ENCODE peak calls at places on chromosomes 2 and 18, in four cellular contexts. S is astrocyte of the spinal cord, Q is H1, O is left ventricle myocardium inferior. J is an unnamed sample.
A peak's percentile ranks its signal among the peaks of the same experiment; 100 is the strongest.

GRCh38 chr2:71548589-71549485 is 95.5 kb downstream of the DYSF start:
- DNase-seq in O (peak; percentile 65), Q (peak; percentile 88), S (peak; percentile 39), J (no peak)

GRCh38 chr2:9836517-9836916 is 6.8 kb upstream of the TAF1B start:
- DNase-seq in Q (no peak), S (no peak), O (no peak), J (no peak)

GRCh38 chr2:101114815-101115214 is 36.4 kb downstream of the TBC1D8 start:
- DNase-seq in O (no peak), S (no peak), Q (no peak), J (no peak)

GRCh38 chr18:8984131-8984670 is 118.3 kb upstream of the NDUFV2 start:
- DNase-seq in S (no peak), O (no peak), Q (no peak), J (no peak)

GRCh38 chr2:174606336-174606735 is 8.7 kb upstream of the WIPF1 start:
- DNase-seq in O (no peak), Q (no peak), S (peak; percentile 82), J (no peak)

GRCh38 chr18:7116001-7116831 is 1.4 kb downstream of the LAMA1 start:
- DNase-seq in Q (peak; percentile 52), S (peak; percentile 33), O (no peak), J (peak; percentile 56)

GRCh38 chr2:161124186-161124585 is 36.0 kb upstream of the TANK start:
- DNase-seq in O (no peak), Q (no peak), S (no peak), J (no peak)

GRCh38 chr2:28360066-28360741 is 32.5 kb upstream of the FOSL2 start:
- DNase-seq in Q (no peak), S (no peak), O (no peak), J (no peak)

GRCh38 chr18:42578781-42579180 is 536.7 kb downstream of the RIT2 start:
- DNase-seq in S (peak; percentile 19), O (no peak), Q (no peak), J (no peak)

GRCh38 chr2:57497489-57498096 is 549.0 kb upstream of the VRK2 start:
- DNase-seq in O (no peak), Q (peak; percentile 69), S (peak; percentile 53), J (no peak)

GRCh38 chr2:100903534-100904258 is 83.8 kb downstream of the NPAS2 start:
- DNase-seq in S (no peak), O (no peak), Q (no peak), J (no peak)

GRCh38 chr2:53545159-53546055 is 222.2 kb upstream of the CHAC2 start:
- DNase-seq in O (no peak), S (no peak), Q (no peak), J (no peak)

GRCh38 chr18:23066504-23067039 is 68.7 kb upstream of the CABLES1 start:
- DNase-seq in Q (no peak), O (no peak), S (no peak), J (no peak)

GRCh38 chr2:147782521-147782920 is 62.3 kb upstream of the ACVR2A start:
- DNase-seq in O (no peak), Q (no peak), S (peak; percentile 76), J (no peak)

GRCh38 chr18:62852851-62853250 is 137.5 kb downstream of the PHLPP1 start:
- DNase-seq in O (no peak), Q (no peak), S (no peak), J (no peak)

GRCh38 chr2:205889073-205889472 is 196.9 kb downstream of the INO80D start:
- DNase-seq in O (no peak), Q (no peak), S (peak; percentile 45), J (no peak)

GRCh38 chr18:22465859-22466602 is 48.3 kb upstream of the CTAGE1 start:
- DNase-seq in S (peak; percentile 93), Q (no peak), O (peak; percentile 26), J (no peak)

GRCh38 chr2:23533014-23533730 is 148.2 kb downstream of the KLHL29 start:
- DNase-seq in Q (peak; percentile 55), O (no peak), S (no peak), J (no peak)

GRCh38 chr18:78736015-78736690 is 243.5 kb upstream of the SALL3 start:
- DNase-seq in S (no peak), O (no peak), Q (no peak), J (no peak)

GRCh38 chr2:47964277-47964676 is 58.0 kb upstream of the FBXO11 start:
- DNase-seq in S (no peak), Q (no peak), O (no peak), J (no peak)

GRCh38 chr2:26001743-26002341 is 19.5 kb upstream of the KIF3C start:
- DNase-seq in O (peak; percentile 67), Q (no peak), S (peak; percentile 43), J (no peak)

GRCh38 chr2:222861411-222862067 is 703 bp downstream of the ACSL3 start:
- DNase-seq in S (peak; percentile 32), Q (no peak), O (peak; percentile 51), J (no peak)

GRCh38 chr2:229370484-229370883 is 99.4 kb upstream of the PID1 start:
- DNase-seq in Q (no peak), S (no peak), O (no peak), J (no peak)

GRCh38 chr2:58436842-58437241 is 195.7 kb upstream of the FANCL start:
- DNase-seq in Q (no peak), O (no peak), S (peak; percentile 11), J (no peak)

GRCh38 chr2:144471316-144472045 is 48.4 kb downstream of the ZEB2 start:
- DNase-seq in Q (no peak), O (no peak), S (no peak), J (no peak)

GRCh38 chr18:2538844-2539243 is 32.5 kb downstream of the METTL4 start:
- DNase-seq in O (no peak), Q (no peak), S (no peak), J (no peak)

GRCh38 chr18:45526120-45526841 is 89.0 kb upstream of the SLC14A2 start:
- DNase-seq in Q (no peak), O (no peak), S (peak; percentile 54), J (no peak)
- TF ChIP-seq CTCF in Q (no peak), O (peak; percentile 39), S (peak; percentile 34), J (peak; percentile 67)

GRCh38 chr2:13056259-13056843 is 339.6 kb downstream of the TRIB2 start:
- DNase-seq in O (no peak), Q (no peak), S (peak; percentile 25), J (no peak)
- TF ChIP-seq CTCF in O (peak; percentile 63), Q (peak; percentile 25), S (peak; percentile 50), J (peak; percentile 59)

DNA sequence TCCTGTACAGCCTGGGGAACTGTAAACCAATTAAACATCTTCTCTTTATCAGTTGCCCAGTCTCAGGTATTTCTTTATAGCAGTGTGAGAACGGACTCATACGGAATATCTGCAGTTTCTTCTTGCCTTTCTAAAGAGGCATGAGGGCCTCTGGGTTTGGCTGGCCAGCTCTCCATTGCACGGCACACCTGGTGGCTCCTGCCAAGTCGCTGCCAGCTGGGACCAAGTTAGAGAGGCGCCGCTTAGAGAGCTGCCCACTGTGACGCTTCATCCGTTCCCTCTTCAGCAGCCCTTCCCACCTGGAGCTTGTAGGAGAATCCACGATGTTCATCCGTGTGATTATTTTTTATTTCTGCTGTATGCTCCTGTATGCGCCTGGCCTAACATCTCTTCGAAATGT is 195.4 kb downstream of the TWIST2 start:
- DNase-seq in Q (no peak), O (no peak), S (no peak), J (no peak)
- TF ChIP-seq CTCF in Q (no peak), O (no peak), S (no peak), J (no peak)

DNA sequence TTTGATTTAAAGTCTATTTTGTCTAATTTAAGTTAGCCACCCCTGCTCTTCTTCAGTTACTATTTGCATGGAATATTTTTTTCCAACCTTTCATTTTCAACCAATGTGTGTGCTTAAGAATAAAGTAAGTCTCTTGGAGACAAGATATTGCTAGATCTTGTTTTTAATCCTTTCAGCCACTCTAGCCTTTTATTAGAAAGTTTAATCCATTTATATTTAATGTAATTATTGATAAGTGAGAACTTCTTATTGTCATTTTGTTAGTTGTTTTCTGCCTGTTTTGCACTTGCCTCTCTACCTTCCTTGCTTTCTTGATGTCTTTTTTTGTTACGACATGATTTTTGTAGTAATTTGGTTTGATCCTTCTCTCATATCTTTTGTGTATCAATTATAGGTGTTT is 46.4 kb downstream of the CCDC148 start:
- DNase-seq in Q (no peak), S (no peak), O (no peak), J (no peak)
- TF ChIP-seq CTCF in Q (no peak), S (no peak), O (no peak), J (no peak)

GRCh38 chr2:34012728-34013302 is 413.7 kb upstream of the FAM98A start:
- DNase-seq in O (peak; percentile 21), Q (peak; percentile 84), S (peak; percentile 40), J (no peak)
- TF ChIP-seq CTCF in O (peak; percentile 80), Q (peak; percentile 80), S (peak; percentile 75), J (peak; percentile 71)

DNA sequence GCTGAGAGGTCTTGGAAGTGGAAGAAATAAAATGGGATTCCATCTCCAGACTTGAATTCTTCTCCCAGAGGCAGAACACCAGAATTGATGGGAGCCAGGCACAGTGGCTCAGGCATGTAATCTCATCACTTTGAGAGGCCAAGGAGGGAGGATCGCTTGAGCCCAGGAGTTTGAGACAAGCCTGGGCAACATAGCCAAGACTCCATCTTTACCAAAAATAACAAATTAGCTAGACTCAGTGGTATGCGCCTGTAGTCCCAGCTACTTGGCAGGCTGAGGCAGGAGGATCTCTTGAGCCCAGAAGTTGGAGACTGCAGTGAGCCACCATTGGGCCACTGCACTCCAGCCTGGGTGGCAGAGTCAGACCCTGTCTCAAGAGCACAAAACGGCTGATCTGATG is 144.3 kb downstream of the C1D start:
- DNase-seq in O (no peak), Q (no peak), S (no peak), J (no peak)
- TF ChIP-seq CTCF in O (no peak), Q (no peak), S (no peak), J (no peak)

J was measured in osteocyte.